ENCODE peak calls at places on chromosomes 12 and 14, in eight cellular contexts. One of them, this sample, is unnamed.

GRCh38 chr14:73468808-73469386 is 10.6 kb upstream of the NUMB start:
- DNase-seq in H1: no peak
- DNase-seq in aorta: no peak
- DNase-seq in left ventricle myocardium inferior: no peak
- DNase-seq in breast epithelium: no peak
- DNase-seq in A549: no peak
- DNase-seq in testis: no peak
- DNase-seq in tibial artery: no peak
- DNase-seq in this sample: no peak

GRCh38 chr14:33352821-33353220 is 414.1 kb downstream of the NPAS3 start:
- DNase-seq in H1: no peak
- DNase-seq in aorta: no peak
- DNase-seq in left ventricle myocardium inferior: no peak
- DNase-seq in breast epithelium: no peak
- DNase-seq in A549: no peak
- DNase-seq in testis: no peak
- DNase-seq in tibial artery: no peak
- DNase-seq in this sample: no peak

GRCh38 chr12:62898568-62898967 is 36.4 kb downstream of the PPM1H start:
- DNase-seq in H1: no peak
- DNase-seq in aorta: no peak
- DNase-seq in left ventricle myocardium inferior: no peak
- DNase-seq in breast epithelium: no peak
- DNase-seq in A549: no peak
- DNase-seq in testis: no peak
- DNase-seq in tibial artery: no peak
- DNase-seq in this sample: no peak

GRCh38 chr12:100141666-100141997 is 1.0 kb downstream of the BLTP3B start:
- DNase-seq in H1: no peak
- DNase-seq in aorta: no peak
- DNase-seq in left ventricle myocardium inferior: no peak
- DNase-seq in breast epithelium: no peak
- DNase-seq in A549: no peak
- DNase-seq in testis: no peak
- DNase-seq in tibial artery: no peak
- DNase-seq in this sample: no peak

GRCh38 chr12:48981757-48982157 is 3.6 kb downstream of the WNT1 start:
- DNase-seq in H1: no peak
- DNase-seq in aorta: peak; percentile 67
- DNase-seq in left ventricle myocardium inferior: no peak
- DNase-seq in breast epithelium: no peak
- DNase-seq in A549: no peak
- DNase-seq in testis: no peak
- DNase-seq in tibial artery: no peak
- DNase-seq in this sample: no peak

GRCh38 chr14:75259510-75259855 is 19.1 kb upstream of the FOS start:
- DNase-seq in H1: no peak
- DNase-seq in aorta: no peak
- DNase-seq in left ventricle myocardium inferior: no peak
- DNase-seq in breast epithelium: no peak
- DNase-seq in A549: peak; percentile 42
- DNase-seq in testis: peak; percentile 51
- DNase-seq in tibial artery: no peak
- DNase-seq in this sample: no peak

GRCh38 chr12:112978163-112979081 is at the start of gene OAS2:
- DNase-seq in H1: no peak
- DNase-seq in aorta: peak; percentile 77
- DNase-seq in left ventricle myocardium inferior: peak; percentile 40
- DNase-seq in breast epithelium: peak; percentile 61
- DNase-seq in A549: no peak
- DNase-seq in testis: peak; percentile 65
- DNase-seq in tibial artery: peak; percentile 82
- DNase-seq in this sample: no peak

GRCh38 chr14:69087061-69087461 is 65.9 kb downstream of the DCAF5 start:
- DNase-seq in H1: no peak
- DNase-seq in aorta: no peak
- DNase-seq in left ventricle myocardium inferior: no peak
- DNase-seq in breast epithelium: peak; percentile 63
- DNase-seq in A549: no peak
- DNase-seq in testis: no peak
- DNase-seq in tibial artery: no peak
- DNase-seq in this sample: no peak

GRCh38 chr14:34043627-34044372 is 92.9 kb upstream of the EGLN3 start:
- DNase-seq in H1: no peak
- DNase-seq in aorta: no peak
- DNase-seq in left ventricle myocardium inferior: no peak
- DNase-seq in breast epithelium: no peak
- DNase-seq in A549: peak; percentile 67
- DNase-seq in testis: no peak
- DNase-seq in tibial artery: no peak
- DNase-seq in this sample: no peak

GRCh38 chr12:131527092-131527491 is 183.8 kb upstream of the SFSWAP start:
- DNase-seq in H1: no peak
- DNase-seq in aorta: no peak
- DNase-seq in left ventricle myocardium inferior: no peak
- DNase-seq in breast epithelium: no peak
- DNase-seq in A549: no peak
- DNase-seq in testis: no peak
- DNase-seq in tibial artery: no peak
- DNase-seq in this sample: no peak

GRCh38 chr14:21136024-21136423 is 19.8 kb downstream of the OR5AU1 start:
- DNase-seq in H1: no peak
- DNase-seq in aorta: no peak
- DNase-seq in left ventricle myocardium inferior: no peak
- DNase-seq in breast epithelium: no peak
- DNase-seq in A549: peak; percentile 50
- DNase-seq in testis: no peak
- DNase-seq in tibial artery: no peak
- DNase-seq in this sample: no peak

GRCh38 chr12:6534158-6534913 is at the start of gene GAPDH:
- DNase-seq in H1: peak; percentile 91
- DNase-seq in aorta: peak; percentile 96
- DNase-seq in left ventricle myocardium inferior: peak; percentile 95
- DNase-seq in breast epithelium: peak; percentile 85
- DNase-seq in A549: peak; percentile 90
- DNase-seq in testis: peak; percentile 97
- DNase-seq in tibial artery: peak; percentile 97
- DNase-seq in this sample: peak; percentile 97

GRCh38 chr14:77869350-77869749 is 69.4 kb downstream of the ADCK1 start:
- DNase-seq in H1: no peak
- DNase-seq in aorta: no peak
- DNase-seq in left ventricle myocardium inferior: no peak
- DNase-seq in breast epithelium: no peak
- DNase-seq in A549: no peak
- DNase-seq in testis: no peak
- DNase-seq in tibial artery: no peak
- DNase-seq in this sample: no peak

GRCh38 chr14:31466554-31466953 is 9.2 kb upstream of the DTD2 start:
- DNase-seq in H1: no peak
- DNase-seq in aorta: no peak
- DNase-seq in left ventricle myocardium inferior: no peak
- DNase-seq in breast epithelium: no peak
- DNase-seq in A549: no peak
- DNase-seq in testis: no peak
- DNase-seq in tibial artery: no peak
- DNase-seq in this sample: no peak

GRCh38 chr14:100159865-100160533 is 554 bp upstream of the DEGS2 start:
- DNase-seq in H1: no peak
- DNase-seq in aorta: no peak
- DNase-seq in left ventricle myocardium inferior: no peak
- DNase-seq in breast epithelium: no peak
- DNase-seq in A549: no peak
- DNase-seq in testis: no peak
- DNase-seq in tibial artery: no peak
- DNase-seq in this sample: no peak

GRCh38 chr12:69922999-69923398 is 98.0 kb downstream of the MYRFL start:
- DNase-seq in H1: no peak
- DNase-seq in aorta: no peak
- DNase-seq in left ventricle myocardium inferior: no peak
- DNase-seq in breast epithelium: no peak
- DNase-seq in A549: no peak
- DNase-seq in testis: no peak
- DNase-seq in tibial artery: no peak
- DNase-seq in this sample: no peak

GRCh38 chr12:132278421-132279183 is 50.8 kb downstream of the GALNT9 start:
- DNase-seq in H1: no peak
- DNase-seq in aorta: no peak
- DNase-seq in left ventricle myocardium inferior: no peak
- DNase-seq in breast epithelium: no peak
- DNase-seq in A549: no peak
- DNase-seq in testis: no peak
- DNase-seq in tibial artery: no peak
- DNase-seq in this sample: no peak

GRCh38 chr12:46456356-46457334 is 84.1 kb upstream of the SLC38A2 start:
- DNase-seq in H1: no peak
- DNase-seq in aorta: no peak
- DNase-seq in left ventricle myocardium inferior: no peak
- DNase-seq in breast epithelium: no peak
- DNase-seq in A549: no peak
- DNase-seq in testis: no peak
- DNase-seq in tibial artery: no peak
- DNase-seq in this sample: no peak

GRCh38 chr14:93035585-93035916 is 80.2 kb downstream of the ITPK1 start:
- DNase-seq in H1: no peak
- DNase-seq in aorta: no peak
- DNase-seq in left ventricle myocardium inferior: no peak
- DNase-seq in breast epithelium: no peak
- DNase-seq in A549: no peak
- DNase-seq in testis: no peak
- DNase-seq in tibial artery: no peak
- DNase-seq in this sample: no peak

GRCh38 chr12:73053903-73054302 is 781.7 kb downstream of the TRHDE start:
- DNase-seq in H1: no peak
- DNase-seq in aorta: no peak
- DNase-seq in left ventricle myocardium inferior: no peak
- DNase-seq in breast epithelium: no peak
- DNase-seq in A549: no peak
- DNase-seq in testis: no peak
- DNase-seq in tibial artery: no peak
- DNase-seq in this sample: no peak
- H3K27ac ChIP-seq in H1: no peak overlapping the region
- H3K27ac ChIP-seq in aorta: no peak overlapping the region
- H3K27ac ChIP-seq in left ventricle myocardium inferior: no peak overlapping the region
- H3K27ac ChIP-seq in breast epithelium: no peak overlapping the region
- H3K27ac ChIP-seq in A549: no peak overlapping the region
- H3K27ac ChIP-seq in testis: no peak overlapping the region
- H3K27ac ChIP-seq in tibial artery: no peak overlapping the region
- H3K27ac ChIP-seq in this sample: no peak overlapping the region

DNA sequence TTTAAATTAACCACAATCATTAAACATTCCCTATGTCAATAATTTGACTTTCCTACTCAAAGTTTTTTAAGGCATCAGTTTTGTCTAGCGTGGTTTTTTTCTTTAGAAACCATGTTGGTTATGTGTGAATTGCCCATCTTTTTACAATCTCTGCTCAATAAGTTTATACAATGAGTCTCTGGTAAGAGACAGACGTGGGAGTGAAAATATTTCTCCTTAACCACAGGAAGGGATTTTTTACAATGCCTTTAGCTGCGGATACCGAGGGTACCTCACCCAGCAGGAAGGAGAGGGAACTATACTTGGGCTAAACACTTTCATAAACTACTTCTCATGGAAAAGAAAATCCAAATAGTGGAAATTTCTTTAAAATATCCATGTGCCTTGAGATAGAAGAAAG is 191.4 kb upstream of the BCL2L14 start:
- DNase-seq in H1: no peak
- DNase-seq in aorta: no peak
- DNase-seq in left ventricle myocardium inferior: no peak
- DNase-seq in breast epithelium: no peak
- DNase-seq in A549: no peak
- DNase-seq in testis: no peak
- DNase-seq in tibial artery: no peak
- DNase-seq in this sample: no peak
- H3K27ac ChIP-seq in H1: no peak overlapping the region
- H3K27ac ChIP-seq in aorta: no peak overlapping the region
- H3K27ac ChIP-seq in left ventricle myocardium inferior: peak overlapping the region; percentile 29
- H3K27ac ChIP-seq in breast epithelium: peak overlapping the region; percentile 86
- H3K27ac ChIP-seq in A549: no peak overlapping the region
- H3K27ac ChIP-seq in testis: no peak overlapping the region
- H3K27ac ChIP-seq in tibial artery: peak overlapping the region; percentile 65
- H3K27ac ChIP-seq in this sample: no peak overlapping the region

DNA sequence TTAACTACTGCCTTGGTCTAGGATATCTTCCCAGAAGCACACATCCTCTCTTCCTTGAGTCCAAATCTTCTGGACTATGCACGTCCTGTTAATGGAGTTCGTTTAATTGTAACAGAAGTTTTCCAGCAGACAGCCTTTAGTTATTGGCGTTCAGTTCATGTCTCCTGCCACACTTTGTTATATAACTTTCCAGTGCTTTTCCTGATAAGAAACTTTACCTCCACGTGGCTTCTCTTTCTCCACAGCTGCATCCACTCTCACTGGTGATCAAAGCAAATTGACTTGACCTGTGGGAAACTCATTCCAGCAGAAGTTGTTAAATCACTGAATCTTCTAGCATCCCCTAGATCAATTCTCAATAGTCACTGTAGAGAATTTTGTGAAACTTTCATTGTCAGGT is 19.0 kb downstream of the PTPN21 start:
- DNase-seq in H1: no peak
- DNase-seq in aorta: no peak
- DNase-seq in left ventricle myocardium inferior: no peak
- DNase-seq in breast epithelium: no peak
- DNase-seq in A549: no peak
- DNase-seq in testis: no peak
- DNase-seq in tibial artery: no peak
- DNase-seq in this sample: no peak
- H3K27ac ChIP-seq in H1: no peak overlapping the region
- H3K27ac ChIP-seq in aorta: no peak overlapping the region
- H3K27ac ChIP-seq in left ventricle myocardium inferior: peak overlapping the region; percentile 71
- H3K27ac ChIP-seq in breast epithelium: no peak overlapping the region
- H3K27ac ChIP-seq in A549: no peak overlapping the region
- H3K27ac ChIP-seq in testis: no peak overlapping the region
- H3K27ac ChIP-seq in tibial artery: no peak overlapping the region
- H3K27ac ChIP-seq in this sample: no peak overlapping the region

DNA sequence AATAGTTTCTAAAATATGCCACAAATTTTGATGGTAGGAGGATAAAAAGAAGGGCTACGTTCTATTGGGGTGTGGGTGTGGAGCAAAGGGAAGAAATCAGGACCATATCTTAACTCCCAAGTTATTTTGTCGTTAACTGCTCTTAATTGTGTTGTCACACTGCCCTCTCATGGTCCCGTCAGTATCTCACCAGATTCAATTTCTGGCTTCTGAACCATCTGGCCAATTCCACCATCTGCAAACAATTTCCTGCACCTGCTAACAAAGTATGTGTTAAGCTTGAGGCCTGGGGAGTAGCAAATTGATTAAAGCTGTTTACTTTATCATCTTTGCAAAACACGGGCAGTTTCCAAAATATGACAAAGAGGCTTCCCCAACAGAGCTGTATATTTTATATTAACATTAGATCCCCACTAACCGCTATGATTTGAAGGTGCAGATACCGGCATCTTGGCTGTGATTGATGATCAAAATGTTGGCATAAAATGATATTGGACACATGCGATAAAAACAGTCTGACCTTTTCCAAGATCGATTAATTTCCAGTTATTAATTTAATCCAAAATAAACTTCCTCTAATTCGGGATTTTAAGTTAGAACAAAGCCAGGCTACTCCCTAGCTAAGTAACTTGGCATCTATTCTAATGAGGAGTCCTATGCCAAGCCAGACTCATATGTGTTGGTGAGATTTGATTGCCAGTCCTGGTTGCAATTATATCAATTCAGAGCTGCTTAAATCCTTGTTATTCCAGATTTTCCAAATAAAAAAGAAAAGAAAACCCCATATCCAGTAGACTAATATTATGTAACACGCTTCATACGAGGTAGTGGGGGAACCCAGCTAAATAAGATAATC is 6.9 kb upstream of the DNM1L start:
- DNase-seq in H1: no peak
- DNase-seq in aorta: no peak
- DNase-seq in left ventricle myocardium inferior: no peak
- DNase-seq in breast epithelium: no peak
- DNase-seq in A549: peak; percentile 61
- DNase-seq in testis: peak; percentile 58
- DNase-seq in tibial artery: peak; percentile 4
- DNase-seq in this sample: no peak
- H3K27ac ChIP-seq in H1: no peak overlapping the region
- H3K27ac ChIP-seq in aorta: no peak overlapping the region
- H3K27ac ChIP-seq in left ventricle myocardium inferior: no peak overlapping the region
- H3K27ac ChIP-seq in breast epithelium: no peak overlapping the region
- H3K27ac ChIP-seq in A549: no peak overlapping the region
- H3K27ac ChIP-seq in testis: no peak overlapping the region
- H3K27ac ChIP-seq in tibial artery: no peak overlapping the region
- H3K27ac ChIP-seq in this sample: no peak overlapping the region